ENCODE peak calls at places on chromosomes 2 and 18, in five cellular contexts. Y, V, F, R and Q are unnamed samples.

GRCh38 chr2:70835643-70836042 is at the start of gene CD207:
- DNase-seq in V (no peak), R (no peak), F (no peak), Y (no peak), Q (no peak)

GRCh38 chr2:144370937-144371584 is 148.9 kb downstream of the ZEB2 start:
- DNase-seq in V (peak), Y (no peak), R (no peak), F (no peak), Q (no peak)

GRCh38 chr2:54572262-54572635 is 116.1 kb downstream of the SPTBN1 start:
- DNase-seq in V (peak), R (no peak), F (no peak), Y (peak), Q (peak)

GRCh38 chr2:120766758-120767351 is 31.2 kb downstream of the GLI2 start:
- DNase-seq in Y (no peak), F (no peak), V (no peak), R (peak), Q (no peak)

GRCh38 chr2:11582526-11583202 is 48.8 kb downstream of the GREB1 start:
- DNase-seq in F (peak), Y (peak), V (no peak), R (peak), Q (no peak)

GRCh38 chr2:198471291-198471690 is 666.9 kb downstream of the PLCL1 start:
- DNase-seq in R (no peak), F (no peak), V (no peak), Y (no peak), Q (no peak)

GRCh38 chr2:189412330-189412953 is 28.8 kb upstream of the WDR75 start:
- DNase-seq in Y (peak), F (no peak), R (no peak), V (no peak), Q (peak)

GRCh38 chr2:144541411-144541810 is 21.5 kb upstream of the ZEB2 start:
- DNase-seq in Y (no peak), R (no peak), V (no peak), F (no peak), Q (no peak)

GRCh38 chr2:108403494-108403893 is 25.7 kb downstream of the SULT1C4 start:
- DNase-seq in Y (peak), V (no peak), F (no peak), R (no peak), Q (peak)

GRCh38 chr2:216107760-216108159 is 1.4 kb upstream of the XRCC5 start:
- DNase-seq in F (no peak), V (no peak), R (no peak), Y (no peak), Q (no peak)

DNA sequence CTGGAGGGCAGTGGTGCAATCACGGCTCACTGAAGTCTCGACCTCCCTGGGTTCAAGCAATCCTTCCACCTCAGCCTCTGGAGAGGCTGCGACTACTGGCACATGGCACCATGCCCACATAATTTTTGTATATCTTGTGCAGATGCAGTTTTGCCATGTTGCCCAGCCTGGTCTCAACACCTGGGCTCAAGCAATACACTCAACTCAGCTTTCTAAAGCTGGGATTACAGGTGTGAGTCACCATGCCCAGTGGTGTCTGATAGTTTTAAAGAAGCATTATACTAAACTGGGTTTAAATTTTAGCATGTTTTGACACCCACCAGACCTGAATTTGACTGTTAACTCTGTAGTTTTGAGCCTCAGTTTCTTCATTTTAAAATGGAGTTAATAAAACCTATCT is 109.4 kb upstream of the SLC38A11 start:
- DNase-seq in V (no peak), F (no peak), R (no peak), Y (no peak), Q (no peak)
- TF ChIP-seq CTCF in V (no peak), F (no peak), R (no peak), Y (no peak), Q (no peak)

GRCh38 chr2:65640793-65641103 is 208.3 kb upstream of the SPRED2 start:
- DNase-seq in R (no peak), Y (no peak), F (no peak), V (no peak), Q (no peak)
- TF ChIP-seq CTCF in R (peak), Y (peak), F (no peak), V (peak), Q (no peak)

GRCh38 chr2:185738679-185739472 is at the start of gene FSIP2:
- DNase-seq in R (peak), Y (no peak), F (peak), V (no peak), Q (no peak)
- TF ChIP-seq CTCF in R (no peak), Y (peak), F (no peak), V (no peak), Q (peak)

DNA sequence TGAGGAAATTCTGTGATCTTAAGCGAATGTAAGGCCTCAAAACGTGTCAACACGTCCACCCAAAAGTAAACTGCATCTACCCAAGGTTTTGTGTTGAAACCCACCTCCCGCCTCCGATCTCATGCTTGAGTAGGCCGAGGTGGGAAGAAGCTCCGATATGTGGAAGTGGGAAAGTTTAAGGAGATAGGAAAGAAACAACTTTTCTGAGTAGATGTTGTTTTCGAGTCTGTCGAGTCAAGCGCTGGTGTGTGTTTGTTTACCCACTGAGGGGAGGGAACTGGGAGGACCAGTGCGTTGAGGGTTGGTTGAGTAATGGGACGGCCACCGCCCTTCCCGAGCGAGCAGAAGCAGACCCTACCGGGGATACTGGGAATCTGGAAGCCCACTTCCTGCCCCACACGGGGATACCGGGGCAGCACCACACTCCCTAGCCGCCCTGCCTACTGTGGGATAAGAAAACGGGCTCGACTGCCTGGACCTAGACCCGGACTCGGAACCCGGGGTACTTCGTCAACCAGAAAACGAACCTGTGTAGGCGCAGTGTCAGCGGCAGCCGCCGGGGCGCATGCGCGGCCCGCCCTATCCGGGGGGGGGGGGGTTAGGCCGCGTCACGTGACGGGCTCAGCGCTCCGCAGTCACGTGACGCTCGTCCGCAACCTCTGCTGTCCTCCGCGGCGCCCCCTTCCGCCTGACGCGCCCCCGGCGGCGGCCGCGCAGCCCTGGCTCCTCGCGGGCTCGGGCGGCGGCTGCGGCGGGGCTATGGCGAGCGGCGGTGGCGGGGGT is at the start of gene RETREG2:
- DNase-seq in F (peak), R (peak), Y (peak), V (peak), Q (peak)
- TF ChIP-seq CTCF in F (no peak), R (peak), Y (peak), V (no peak), Q (peak)

DNA sequence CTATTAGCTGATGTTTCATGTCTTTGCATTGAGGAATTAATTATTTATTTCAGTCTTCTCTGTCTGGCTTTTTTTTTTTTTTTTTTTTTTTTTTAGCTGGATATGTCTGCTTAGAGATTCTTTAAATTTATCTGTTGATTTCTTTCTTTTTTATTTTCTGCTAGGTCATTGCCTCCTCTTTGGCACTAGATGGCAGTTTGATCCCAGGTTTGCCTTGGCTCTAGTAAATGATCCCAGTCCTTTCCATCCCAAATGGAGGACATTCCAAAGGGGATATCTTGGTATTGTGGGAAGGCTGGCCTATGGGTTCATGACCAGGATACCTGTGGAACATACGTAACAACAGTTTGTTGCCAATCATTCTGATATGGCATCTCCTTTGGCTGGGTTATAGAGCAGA is 339.5 kb upstream of the GCFC2 start:
- DNase-seq in F (no peak), R (no peak), Y (no peak), V (no peak), Q (no peak)
- TF ChIP-seq CTCF in F (no peak), R (no peak), Y (no peak), V (peak), Q (no peak)

DNA sequence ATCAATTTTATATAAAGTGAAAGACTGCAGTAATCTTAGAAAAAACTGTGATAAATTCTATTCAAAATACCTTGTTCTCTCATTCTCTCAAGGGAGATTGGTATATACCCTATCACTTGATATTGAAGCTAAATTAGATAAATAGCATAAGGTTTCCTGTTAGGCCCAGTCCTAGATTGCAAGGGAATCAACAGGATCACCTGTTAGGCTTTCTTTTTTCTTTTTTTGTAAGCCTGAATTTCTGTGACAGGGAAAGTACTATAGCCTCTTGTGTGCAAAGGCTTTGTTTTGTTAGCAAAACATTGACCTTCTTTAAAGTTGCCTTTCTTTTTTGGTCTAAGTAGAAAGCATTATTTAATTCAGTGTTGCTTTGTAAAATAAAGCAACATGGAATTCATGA is 100.0 kb downstream of the HAUS1 start:
- DNase-seq in F (no peak), Y (no peak), V (no peak), R (no peak), Q (no peak)
- TF ChIP-seq CTCF in F (no peak), Y (no peak), V (no peak), R (no peak), Q (no peak)

GRCh38 chr2:240720686-240721595 is 29.3 kb downstream of the AQP12A start:
- DNase-seq in V (no peak), F (no peak), R (no peak), Y (no peak), Q (no peak)

GRCh38 chr2:240721596-240722180 is 30.0 kb downstream of the AQP12A start:
- DNase-seq in R (no peak), V (no peak), F (no peak), Y (no peak), Q (no peak)

GRCh38 chr2:240718896-240719490 is 27.3 kb downstream of the AQP12A start:
- DNase-seq in V (no peak), R (no peak), F (no peak), Y (no peak), Q (no peak)

GRCh38 chr2:240717681-240718581 is 26.3 kb downstream of the AQP12A start:
- DNase-seq in V (no peak), Y (no peak), F (no peak), R (no peak), Q (no peak)

GRCh38 chr2:240719676-240720545 is 28.2 kb downstream of the AQP12A start:
- DNase-seq in Y (no peak), F (no peak), R (no peak), V (no peak), Q (no peak)
- TF ChIP-seq CTCF in Y (no peak), F (no peak), R (no peak), V (no peak), Q (no peak)

GRCh38 chr2:10372862-10373240 is 70.1 kb downstream of the HPCAL1 start:
- DNase-seq in R (no peak), Y (no peak), V (no peak), F (no peak), Q (no peak)

GRCh38 chr2:10374362-10374943 is 71.7 kb downstream of the HPCAL1 start:
- DNase-seq in V (no peak), F (no peak), R (no peak), Y (no peak), Q (no peak)

GRCh38 chr2:10372195-10372861 is 69.6 kb downstream of the HPCAL1 start:
- DNase-seq in Y (no peak), R (no peak), F (no peak), V (no peak), Q (no peak)

GRCh38 chr2:10375570-10376266 is 72.4 kb downstream of the ODC1 start:
- DNase-seq in F (no peak), Y (no peak), R (no peak), V (no peak), Q (no peak)

DNA sequence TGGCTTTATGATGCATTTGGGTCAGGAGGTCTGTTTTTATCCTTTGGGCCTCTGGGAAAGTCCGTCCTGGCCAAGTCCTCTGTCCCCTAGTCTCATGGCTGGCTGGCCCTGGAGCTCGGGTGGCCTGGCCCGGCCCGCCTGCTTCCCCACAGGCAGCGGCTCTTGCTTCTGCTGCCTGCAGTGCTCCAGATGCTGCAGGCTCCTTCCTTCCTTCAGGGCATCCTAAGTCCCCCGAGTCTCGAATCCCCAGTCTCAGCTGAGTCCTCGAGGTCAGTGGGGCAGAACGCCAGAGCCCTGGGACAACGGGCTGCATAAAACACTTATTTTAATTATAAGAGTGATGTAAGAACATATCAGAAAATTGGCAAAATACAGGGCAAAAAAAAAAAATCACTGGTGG is 71.2 kb downstream of the HPCAL1 start:
- DNase-seq in R (no peak), V (no peak), F (no peak), Y (no peak), Q (no peak)
- TF ChIP-seq CTCF in R (no peak), V (no peak), F (no peak), Y (no peak), Q (no peak)

DNA sequence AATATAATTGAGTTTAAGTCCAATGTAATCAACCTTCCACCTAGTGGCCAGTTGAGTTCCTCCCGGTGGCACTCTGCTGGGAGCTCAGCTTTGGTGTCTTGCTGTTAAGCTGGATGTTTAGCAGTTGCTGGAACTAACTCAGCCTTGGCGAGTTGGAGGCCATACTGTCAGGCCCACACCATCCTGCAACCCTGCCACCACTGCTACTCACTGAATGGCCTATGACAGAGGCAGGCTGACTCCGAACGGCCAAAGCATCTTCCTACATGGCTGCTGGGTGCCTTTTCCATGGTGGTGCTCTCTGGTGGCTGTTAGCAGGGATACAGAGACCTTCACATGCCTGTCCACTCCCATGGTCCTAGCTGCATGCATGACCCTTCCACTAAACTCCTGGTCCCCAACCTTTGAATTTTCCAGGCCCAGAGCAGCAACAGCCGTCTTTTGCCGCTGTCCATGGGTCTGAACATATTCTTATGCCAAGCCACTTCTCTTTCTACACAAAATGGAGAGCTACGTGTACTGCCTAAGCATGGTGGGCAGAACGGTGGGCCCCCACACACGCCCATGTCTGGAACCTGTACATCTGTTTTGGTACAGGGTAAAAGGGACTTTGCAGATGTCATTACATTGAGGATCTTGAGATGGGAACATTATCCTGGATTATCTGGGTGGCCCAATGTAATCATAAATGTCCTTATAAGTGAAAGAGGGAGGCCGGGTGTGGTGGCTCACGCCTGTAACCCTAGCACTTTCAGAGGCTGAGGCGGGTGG is 15.0 kb upstream of the TRAF3IP1 start:
- DNase-seq in Y (no peak), V (no peak), R (peak), F (no peak), Q (no peak)
- TF ChIP-seq CTCF in Y (peak), V (peak), R (no peak), F (no peak), Q (no peak)